ENCODE peak calls at places on chromosomes 7 and 10, in ten cellular contexts. H is amniotic stem cell; R is stimulated activated CD4-positive, alpha-beta T cell treated with anti-CD3 and anti-CD28 coated beads, TNF-alpha, amount 100 ng/mL, for 4 hours; V is neural crest cell; G is sciatic nerve; L is left colon; D is GM04503; F is C1 segment of cervical spinal cord; Z is heart right ventricle; B is activated CD4-positive, alpha-beta T cell treated with anti-CD3 and anti-CD28 coated beads for 24 hours. S is an unnamed sample.
A peak's percentile ranks its signal among the peaks of the same experiment; 100 is the strongest.

GRCh38 chr7:91263359-91264082 is 712 bp upstream of the FZD1 start:
- DNase-seq in H (no peak), R (no peak), V (peak; percentile 24), G (peak; percentile 74), L (peak; percentile 51), D (no peak), F (no peak), Z (peak; percentile 59), B (no peak), S (no peak)

GRCh38 chr10:74875966-74876365 is 49.6 kb downstream of the KAT6B start:
- DNase-seq in H (no peak), R (no peak), V (no peak), G (no peak), L (no peak), D (no peak), F (no peak), Z (no peak), B (no peak), S (no peak)

GRCh38 chr7:79778786-79779382 is 325.4 kb upstream of the MAGI2 start:
- DNase-seq in H (peak; percentile 55), R (no peak), V (no peak), G (no peak), L (no peak), D (peak; percentile 78), F (no peak), Z (no peak), B (no peak), S (no peak)

GRCh38 chr7:35185908-35186731 is 67.8 kb downstream of the TBX20 start:
- DNase-seq in H (peak; percentile 16), R (no peak), V (peak; percentile 48), G (no peak), L (peak; percentile 5), D (no peak), F (no peak), Z (peak; percentile 72), B (no peak), S (no peak)

GRCh38 chr10:114404171-114405010 is at the start of gene AFAP1L2:
- DNase-seq in H (no peak), R (no peak), V (peak; percentile 13), G (no peak), L (peak; percentile 67), D (no peak), F (no peak), Z (peak; percentile 58), B (no peak), S (no peak)

GRCh38 chr10:76950354-76950753 is 687.3 kb downstream of the KCNMA1 start:
- DNase-seq in H (no peak), R (no peak), V (no peak), G (no peak), L (no peak), D (no peak), F (no peak), Z (no peak), B (no peak), S (no peak)

GRCh38 chr10:21572578-21572977 is 38.5 kb downstream of the MLLT10 start:
- DNase-seq in H (no peak), R (no peak), V (no peak), G (no peak), L (no peak), D (peak; percentile 31), F (no peak), Z (no peak), B (no peak), S (no peak)

GRCh38 chr7:132084776-132085388 is 491.4 kb downstream of the PLXNA4 start:
- DNase-seq in H (no peak), R (no peak), V (no peak), G (no peak), L (no peak), D (no peak), F (no peak), Z (no peak), B (no peak), S (no peak)

GRCh38 chr7:44391746-44392617 is 66.6 kb upstream of the CAMK2B start:
- DNase-seq in H (no peak), R (no peak), V (no peak), G (peak; percentile 43), L (no peak), D (no peak), F (no peak), Z (no peak), B (no peak), S (no peak)

GRCh38 chr7:116689787-116690186 is 17.8 kb downstream of the MET start:
- DNase-seq in H (no peak), R (no peak), V (no peak), G (no peak), L (no peak), D (no peak), F (no peak), Z (no peak), B (no peak), S (no peak)

GRCh38 chr7:82109288-82109687 is 334.3 kb downstream of the CACNA2D1 start:
- DNase-seq in H (no peak), R (no peak), V (no peak), G (no peak), L (no peak), D (no peak), F (no peak), Z (no peak), B (no peak), S (no peak)

GRCh38 chr10:33594475-33594874 is 260.0 kb upstream of the NRP1 start:
- DNase-seq in H (no peak), R (no peak), V (no peak), G (no peak), L (no peak), D (no peak), F (no peak), Z (no peak), B (no peak), S (no peak)

GRCh38 chr10:87724789-87725188 is 65.1 kb downstream of the PAPSS2 start:
- DNase-seq in H (no peak), R (no peak), V (no peak), G (no peak), L (no peak), D (no peak), F (no peak), Z (no peak), B (no peak), S (no peak)

GRCh38 chr7:136389933-136390332 is 412.8 kb upstream of the MTPN start:
- DNase-seq in H (no peak), R (no peak), V (no peak), G (no peak), L (no peak), D (no peak), F (no peak), Z (no peak), B (no peak), S (no peak)

GRCh38 chr7:6096581-6096980 is 65.4 kb downstream of the ANKRD61 start:
- DNase-seq in H (no peak), R (no peak), V (no peak), G (no peak), L (no peak), D (no peak), F (no peak), Z (no peak), B (no peak), S (no peak)

GRCh38 chr10:50416181-50416824 is 165.0 kb upstream of the ASAH2 start:
- DNase-seq in H (no peak), R (no peak), V (no peak), G (no peak), L (no peak), D (no peak), F (no peak), Z (no peak), B (no peak), S (no peak)

GRCh38 chr10:178208-178607 is 43.0 kb downstream of the ZMYND11 start:
- DNase-seq in H (no peak), R (no peak), V (no peak), G (no peak), L (no peak), D (no peak), F (no peak), Z (no peak), B (no peak), S (no peak)

GRCh38 chr10:43229208-43230061 is 37.4 kb downstream of the RASGEF1A start:
- DNase-seq in H (no peak), R (peak; percentile 23), V (no peak), G (peak; percentile 61), L (peak; percentile 27), D (no peak), F (no peak), Z (no peak), B (no peak), S (peak; percentile 16)

GRCh38 chr7:33459340-33459751 is 330.0 kb downstream of the BBS9 start:
- DNase-seq in H (peak; percentile 2), R (no peak), V (no peak), G (no peak), L (no peak), D (no peak), F (no peak), Z (no peak), B (no peak), S (no peak)

GRCh38 chr10:22700489-22700888 is 13.9 kb downstream of the PIP4K2A start:
- DNase-seq in H (no peak), R (no peak), V (no peak), G (no peak), L (no peak), D (no peak), F (no peak), Z (no peak), B (no peak), S (no peak)

GRCh38 chr10:126940670-126941069 is 35.4 kb downstream of the DOCK1 start:
- DNase-seq in H (no peak), R (no peak), V (no peak), G (no peak), L (no peak), D (no peak), F (no peak), Z (no peak), B (no peak), S (no peak)

GRCh38 chr10:104518891-104519290 is 122.2 kb upstream of the SORCS3 start:
- DNase-seq in H (no peak), R (no peak), V (no peak), G (no peak), L (no peak), D (no peak), F (no peak), Z (no peak), B (no peak), S (no peak)

GRCh38 chr7:47811632-47812380 is 136.5 kb downstream of the PKD1L1 start:
- DNase-seq in H (no peak), R (no peak), V (no peak), G (no peak), L (no peak), D (no peak), F (no peak), Z (no peak), B (no peak), S (no peak)

GRCh38 chr10:94251568-94251967 is 111.2 kb downstream of the NOC3L start:
- DNase-seq in H (no peak), R (no peak), V (no peak), G (no peak), L (no peak), D (no peak), F (no peak), Z (no peak), B (no peak), S (no peak)

GRCh38 chr7:73707045-73707631 is 12.3 kb downstream of the STX1A start:
- DNase-seq in H (no peak), R (no peak), V (no peak), G (peak; percentile 77), L (peak; percentile 95), D (no peak), F (no peak), Z (peak; percentile 42), B (no peak), S (no peak)

GRCh38 chr7:50554431-50554830 is 10.8 kb downstream of the DDC start:
- DNase-seq in H (no peak), R (no peak), V (no peak), G (no peak), L (no peak), D (no peak), F (no peak), Z (no peak), B (no peak), S (no peak)

GRCh38 chr10:122730238-122730637 is 30.6 kb upstream of the C10orf120 start:
- DNase-seq in H (no peak), R (no peak), V (no peak), G (no peak), L (no peak), D (no peak), F (no peak), Z (no peak), B (no peak), S (no peak)

GRCh38 chr10:30784521-30784895 is 155.0 kb upstream of the LYZL2 start:
- DNase-seq in H (no peak), R (no peak), V (no peak), G (no peak), L (no peak), D (no peak), F (no peak), Z (no peak), B (no peak), S (no peak)